ENCODE peak calls at places on chromosomes 7 and 10, in seven cellular contexts. One of them, this sample, is unnamed.

GRCh38 chr7:151699147-151699546 is 177.8 kb downstream of the PRKAG2 start:
- DNase-seq in IMR-90: peak; percentile 97
- DNase-seq in sigmoid colon: no peak
- DNase-seq in A549: peak; percentile 65
- DNase-seq in heart left ventricle: no peak
- DNase-seq in ovary: peak; percentile 64
- DNase-seq in endothelial cell of umbilical vein: no peak
- DNase-seq in this sample: peak; percentile 83

GRCh38 chr7:22223841-22224240 is 133.1 kb downstream of the RAPGEF5 start:
- DNase-seq in heart left ventricle: no peak
- DNase-seq in IMR-90: no peak
- DNase-seq in sigmoid colon: no peak
- DNase-seq in ovary: no peak
- DNase-seq in endothelial cell of umbilical vein: no peak
- DNase-seq in A549: no peak
- DNase-seq in this sample: no peak

GRCh38 chr10:116723428-116724281 is 18.7 kb downstream of the HSPA12A start:
- DNase-seq in heart left ventricle: no peak
- DNase-seq in A549: no peak
- DNase-seq in sigmoid colon: peak; percentile 53
- DNase-seq in endothelial cell of umbilical vein: no peak
- DNase-seq in ovary: no peak
- DNase-seq in IMR-90: no peak
- DNase-seq in this sample: no peak

GRCh38 chr10:122986340-122986739 is 6.1 kb downstream of the PSTK start:
- DNase-seq in A549: no peak
- DNase-seq in heart left ventricle: no peak
- DNase-seq in ovary: no peak
- DNase-seq in endothelial cell of umbilical vein: no peak
- DNase-seq in sigmoid colon: no peak
- DNase-seq in IMR-90: peak; percentile 9
- DNase-seq in this sample: no peak

GRCh38 chr10:86344281-86344680 is 22.3 kb downstream of the GRID1 start:
- DNase-seq in heart left ventricle: no peak
- DNase-seq in IMR-90: no peak
- DNase-seq in A549: no peak
- DNase-seq in endothelial cell of umbilical vein: no peak
- DNase-seq in ovary: no peak
- DNase-seq in sigmoid colon: peak; percentile 34
- DNase-seq in this sample: no peak

GRCh38 chr7:71334541-71334940 is 202.6 kb downstream of the GALNT17 start:
- DNase-seq in ovary: no peak
- DNase-seq in sigmoid colon: no peak
- DNase-seq in A549: no peak
- DNase-seq in IMR-90: no peak
- DNase-seq in endothelial cell of umbilical vein: no peak
- DNase-seq in heart left ventricle: no peak
- DNase-seq in this sample: no peak

GRCh38 chr10:42876476-42876875 is 93.9 kb downstream of the BMS1 start:
- DNase-seq in sigmoid colon: no peak
- DNase-seq in endothelial cell of umbilical vein: no peak
- DNase-seq in IMR-90: no peak
- DNase-seq in ovary: no peak
- DNase-seq in A549: no peak
- DNase-seq in heart left ventricle: no peak
- DNase-seq in this sample: no peak

GRCh38 chr10:90959826-90960225 is 38.9 kb upstream of the ANKRD1 start:
- DNase-seq in heart left ventricle: no peak
- DNase-seq in A549: no peak
- DNase-seq in endothelial cell of umbilical vein: no peak
- DNase-seq in IMR-90: no peak
- DNase-seq in sigmoid colon: no peak
- DNase-seq in ovary: no peak
- DNase-seq in this sample: no peak

GRCh38 chr10:123704812-123705211 is 38.7 kb downstream of the GPR26 start:
- DNase-seq in endothelial cell of umbilical vein: no peak
- DNase-seq in ovary: no peak
- DNase-seq in IMR-90: no peak
- DNase-seq in sigmoid colon: no peak
- DNase-seq in A549: no peak
- DNase-seq in heart left ventricle: no peak
- DNase-seq in this sample: no peak

GRCh38 chr10:96380821-96381220 is 22.0 kb upstream of the OPALIN start:
- DNase-seq in sigmoid colon: no peak
- DNase-seq in IMR-90: no peak
- DNase-seq in endothelial cell of umbilical vein: no peak
- DNase-seq in A549: no peak
- DNase-seq in ovary: no peak
- DNase-seq in heart left ventricle: no peak
- DNase-seq in this sample: peak; percentile 33

GRCh38 chr7:142455392-142455791 is 197.5 kb upstream of the PRSS58 start:
- DNase-seq in ovary: no peak
- DNase-seq in sigmoid colon: no peak
- DNase-seq in IMR-90: no peak
- DNase-seq in A549: no peak
- DNase-seq in endothelial cell of umbilical vein: no peak
- DNase-seq in heart left ventricle: no peak
- DNase-seq in this sample: no peak

GRCh38 chr7:152872745-152873118 is 113.2 kb downstream of the ACTR3B start:
- DNase-seq in heart left ventricle: no peak
- DNase-seq in endothelial cell of umbilical vein: no peak
- DNase-seq in sigmoid colon: no peak
- DNase-seq in IMR-90: no peak
- DNase-seq in A549: no peak
- DNase-seq in ovary: no peak
- DNase-seq in this sample: no peak

GRCh38 chr7:106222545-106222944 is 62.2 kb downstream of the NAMPT start:
- DNase-seq in sigmoid colon: no peak
- DNase-seq in heart left ventricle: no peak
- DNase-seq in endothelial cell of umbilical vein: no peak
- DNase-seq in IMR-90: no peak
- DNase-seq in A549: no peak
- DNase-seq in ovary: no peak
- DNase-seq in this sample: no peak

GRCh38 chr7:114865564-114865963 is 56.3 kb upstream of the MDFIC start:
- DNase-seq in heart left ventricle: peak; percentile 39
- DNase-seq in sigmoid colon: no peak
- DNase-seq in A549: peak; percentile 6
- DNase-seq in IMR-90: peak; percentile 64
- DNase-seq in ovary: peak; percentile 20
- DNase-seq in endothelial cell of umbilical vein: peak; percentile 64
- DNase-seq in this sample: no peak

GRCh38 chr7:157612664-157613561 is 276.1 kb downstream of the DNAJB6 start:
- DNase-seq in endothelial cell of umbilical vein: no peak
- DNase-seq in IMR-90: no peak
- DNase-seq in A549: no peak
- DNase-seq in ovary: peak; percentile 29
- DNase-seq in heart left ventricle: peak; percentile 22
- DNase-seq in sigmoid colon: peak; percentile 66
- DNase-seq in this sample: no peak

DNA sequence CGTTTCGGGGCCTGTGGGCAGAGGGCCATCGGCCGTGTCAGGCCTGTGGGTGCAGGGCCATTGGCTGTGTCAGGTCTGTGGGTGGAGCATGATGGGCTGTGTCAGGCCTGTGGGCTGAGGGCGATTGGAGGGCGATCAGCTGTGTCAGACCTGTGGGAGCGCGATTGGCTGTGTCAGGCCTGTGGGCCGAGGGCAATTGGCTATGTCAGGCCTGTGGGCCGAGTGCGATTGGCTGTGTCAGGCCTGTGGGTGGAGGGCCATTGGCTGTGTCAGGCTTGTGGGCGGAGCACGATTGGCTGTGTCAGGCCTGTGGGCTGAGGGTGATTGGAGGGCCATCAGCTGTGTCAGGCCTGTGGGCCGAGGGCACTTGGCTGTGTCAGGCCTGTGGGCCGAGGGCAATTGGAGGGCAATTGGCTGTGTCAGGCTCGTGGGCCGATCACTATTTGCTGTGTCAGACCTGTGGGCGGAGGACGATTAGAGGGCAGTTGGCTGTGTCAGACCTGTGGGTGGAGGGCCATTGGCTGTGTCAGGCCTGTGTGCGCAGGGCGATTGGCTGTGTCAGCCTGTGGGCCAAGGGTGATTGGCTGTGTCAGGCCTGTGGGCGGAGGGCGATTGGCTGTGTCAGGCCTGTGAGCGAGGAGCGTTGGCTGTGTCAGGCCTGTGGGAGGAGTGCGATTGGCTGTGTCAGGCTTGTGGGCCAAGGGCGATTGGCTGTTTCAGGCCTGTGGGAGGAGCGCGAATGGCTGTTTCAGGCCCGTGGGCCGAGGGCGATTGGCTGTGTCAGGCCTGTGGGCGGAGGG is 54.1 kb downstream of the DYNC2I1 start:
- DNase-seq in heart left ventricle: no peak
- DNase-seq in endothelial cell of umbilical vein: no peak
- DNase-seq in ovary: no peak
- DNase-seq in sigmoid colon: no peak
- DNase-seq in IMR-90: no peak
- DNase-seq in A549: no peak
- DNase-seq in this sample: no peak
- TF ChIP-seq POLR2A in heart left ventricle: no peak
- TF ChIP-seq POLR2A in endothelial cell of umbilical vein: no peak
- TF ChIP-seq POLR2A in ovary: no peak
- TF ChIP-seq POLR2A in sigmoid colon: no peak
- TF ChIP-seq POLR2A in IMR-90: no peak
- TF ChIP-seq POLR2A in A549: no peak
- TF ChIP-seq POLR2A in this sample: no peak

GRCh38 chr10:99927719-99928280 is 81.9 kb downstream of the DNMBP start:
- DNase-seq in IMR-90: no peak
- DNase-seq in ovary: no peak
- DNase-seq in heart left ventricle: no peak
- DNase-seq in sigmoid colon: no peak
- DNase-seq in endothelial cell of umbilical vein: peak; percentile 77
- DNase-seq in A549: no peak
- DNase-seq in this sample: no peak
- TF ChIP-seq POLR2A in IMR-90: no peak
- TF ChIP-seq POLR2A in ovary: no peak
- TF ChIP-seq POLR2A in heart left ventricle: no peak
- TF ChIP-seq POLR2A in sigmoid colon: no peak
- TF ChIP-seq POLR2A in endothelial cell of umbilical vein: peak; percentile 26
- TF ChIP-seq POLR2A in A549: no peak
- TF ChIP-seq POLR2A in this sample: no peak

GRCh38 chr7:128937647-128938523 is at the start of gene IRF5:
- DNase-seq in endothelial cell of umbilical vein: no peak
- DNase-seq in ovary: no peak
- DNase-seq in heart left ventricle: peak; percentile 41
- DNase-seq in A549: peak; percentile 37
- DNase-seq in sigmoid colon: peak; percentile 65
- DNase-seq in IMR-90: no peak
- DNase-seq in this sample: peak; percentile 81
- TF ChIP-seq POLR2A in endothelial cell of umbilical vein: no peak
- TF ChIP-seq POLR2A in ovary: no peak
- TF ChIP-seq POLR2A in heart left ventricle: no peak
- TF ChIP-seq POLR2A in A549: peak; percentile 63
- TF ChIP-seq POLR2A in sigmoid colon: no peak
- TF ChIP-seq POLR2A in IMR-90: no peak
- TF ChIP-seq POLR2A in this sample: no peak

GRCh38 chr10:72087969-72088878 is at the start of gene SPOCK2:
- DNase-seq in A549: no peak
- DNase-seq in ovary: no peak
- DNase-seq in endothelial cell of umbilical vein: peak; percentile 14
- DNase-seq in IMR-90: no peak
- DNase-seq in heart left ventricle: no peak
- DNase-seq in sigmoid colon: no peak
- DNase-seq in this sample: no peak
- TF ChIP-seq POLR2A in A549: no peak
- TF ChIP-seq POLR2A in ovary: no peak
- TF ChIP-seq POLR2A in endothelial cell of umbilical vein: no peak
- TF ChIP-seq POLR2A in IMR-90: no peak
- TF ChIP-seq POLR2A in heart left ventricle: no peak
- TF ChIP-seq POLR2A in sigmoid colon: no peak
- TF ChIP-seq POLR2A in this sample: no peak

This sample was measured in H54.